ENCODE peak calls at places on chromosome 1, in nine cellular contexts. M, K, X, D, N, Q, P, F and G are unnamed samples. For H3K27me3, the result is how much of the 10 kb centered on the place peaks cover.

GRCh38 chr1:210294991-210295773 is 33.5 kb upstream of the HHAT start:
- DNase-seq in M (no peak), K (no peak), X (peak), D (no peak), N (no peak), Q (peak), P (peak), F (peak), G (peak)

GRCh38 chr1:38929476-38929875 is 12.2 kb downstream of the RHBDL2 start:
- DNase-seq in M (no peak), K (no peak), X (peak), D (no peak), N (no peak), Q (no peak), P (no peak), F (no peak), G (no peak)

GRCh38 chr1:106266786-106267185 is 789.7 kb upstream of the PRMT6 start:
- DNase-seq in M (no peak), K (no peak), X (no peak), D (no peak), N (no peak), Q (no peak), P (no peak), F (no peak), G (no peak)

GRCh38 chr1:164824542-164824941 is 265.6 kb downstream of the PBX1 start:
- DNase-seq in M (no peak), K (no peak), X (no peak), D (no peak), N (no peak), Q (no peak), P (no peak), F (no peak), G (no peak)

GRCh38 chr1:145993618-145994390 is 2.6 kb downstream of the TXNIP start:
- DNase-seq in M (no peak), K (no peak), X (no peak), D (peak), N (no peak), Q (peak), P (no peak), F (no peak), G (no peak)

GRCh38 chr1:199463521-199464127 is 563.9 kb upstream of the NR5A2 start:
- DNase-seq in M (no peak), K (peak), X (peak), D (peak), N (no peak), Q (no peak), P (no peak), F (no peak), G (no peak)

GRCh38 chr1:157700711-157701110 is at the start of gene FCRL3:
- DNase-seq in M (no peak), K (no peak), X (no peak), D (no peak), N (no peak), Q (no peak), P (no peak), F (no peak), G (no peak)

GRCh38 chr1:24202987-24203386 is 15.9 kb upstream of the IFNLR1 start:
- DNase-seq in M (no peak), K (no peak), X (no peak), D (no peak), N (no peak), Q (no peak), P (no peak), F (no peak), G (no peak)

GRCh38 chr1:241828576-241828975 is 19.4 kb upstream of the EXO1 start:
- DNase-seq in M (no peak), K (no peak), X (peak), D (no peak), N (no peak), Q (no peak), P (no peak), F (no peak), G (no peak)

GRCh38 chr1:117093091-117093534 is 28.4 kb downstream of the TRIM45 start:
- DNase-seq in M (no peak), K (no peak), X (peak), D (peak), N (no peak), Q (peak), P (no peak), F (peak), G (no peak)

GRCh38 chr1:227888404-227889046 is 59.2 kb downstream of the WNT9A start:
- DNase-seq in M (no peak), K (no peak), X (no peak), D (peak), N (peak), Q (peak), P (no peak), F (no peak), G (no peak)

GRCh38 chr1:109807398-109807795 is 43.7 kb upstream of the EPS8L3 start:
- DNase-seq in M (no peak), K (no peak), X (no peak), D (no peak), N (no peak), Q (no peak), P (no peak), F (no peak), G (no peak)

GRCh38 chr1:230902349-230902923 is 34.1 kb upstream of the C1orf198 start:
- DNase-seq in M (no peak), K (no peak), X (peak), D (no peak), N (no peak), Q (no peak), P (no peak), F (no peak), G (no peak)

DNA sequence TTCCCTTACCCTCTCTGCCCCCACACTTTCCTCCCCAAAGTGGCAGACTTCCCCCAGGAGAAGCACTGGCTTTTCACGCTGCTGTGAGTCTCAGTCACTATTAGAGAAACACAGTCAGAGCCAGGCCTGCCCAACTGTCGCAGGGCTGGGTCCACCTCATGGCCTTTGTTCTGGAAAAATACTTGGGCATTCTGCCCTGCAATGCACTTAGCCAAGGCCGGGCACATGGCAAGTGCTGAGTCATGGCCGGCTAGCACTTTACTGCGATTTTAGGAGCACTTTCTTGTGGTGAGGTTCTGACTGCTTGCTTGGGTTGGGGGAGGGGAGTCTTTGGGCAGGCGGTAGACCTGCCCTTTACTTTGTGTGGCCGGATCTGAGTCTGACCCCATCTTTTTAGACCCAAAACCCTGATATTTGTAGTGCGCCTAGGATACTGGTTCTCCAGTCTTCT is 7.7 kb downstream of the EPHX1 start:
- DNase-seq in M (peak), K (no peak), X (peak), D (peak), N (no peak), Q (peak), P (no peak), F (peak), G (peak)
- TF ChIP-seq POLR2AphosphoS5 in M (no peak), K (no peak), X (no peak), D (peak), N (peak), Q (peak), P (peak), F (peak), G (peak)

DNA sequence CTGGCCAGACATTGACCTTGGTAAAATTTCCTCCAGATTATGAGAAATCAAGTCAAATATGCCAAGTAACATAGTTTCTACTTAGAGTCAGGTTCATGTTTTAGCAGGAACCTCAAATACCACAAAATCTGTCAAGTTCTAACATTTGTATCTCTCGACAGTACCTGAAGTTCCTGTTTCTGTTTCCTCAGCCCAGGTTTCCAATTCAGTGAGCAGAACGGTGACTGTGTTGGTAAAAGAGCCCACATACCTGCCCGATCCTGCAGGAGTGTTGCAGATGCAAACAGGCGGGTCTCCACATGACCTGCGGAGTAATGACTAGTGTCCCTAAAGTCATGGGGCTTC is 57.9 kb upstream of the LGALS8 start:
- DNase-seq in M (no peak), K (peak), X (no peak), D (no peak), N (no peak), Q (no peak), P (no peak), F (no peak), G (peak)
- H3K27ac ChIP-seq in M (no peak), K (no peak), X (no peak), D (no peak), N (no peak), Q (no peak), P (no peak), F (no peak), G (no peak)

GRCh38 chr1:10787274-10787673 is 9.2 kb downstream of the CASZ1 start:
- DNase-seq in M (no peak), K (no peak), X (no peak), D (no peak), N (no peak), Q (no peak), P (no peak), F (no peak), G (no peak)
- H3K27me3 ChIP-seq in M (under half), K (under half), X (under half), D (under half), N (under half), Q (under half), P (half or more), F (under half), G (under half)

DNA sequence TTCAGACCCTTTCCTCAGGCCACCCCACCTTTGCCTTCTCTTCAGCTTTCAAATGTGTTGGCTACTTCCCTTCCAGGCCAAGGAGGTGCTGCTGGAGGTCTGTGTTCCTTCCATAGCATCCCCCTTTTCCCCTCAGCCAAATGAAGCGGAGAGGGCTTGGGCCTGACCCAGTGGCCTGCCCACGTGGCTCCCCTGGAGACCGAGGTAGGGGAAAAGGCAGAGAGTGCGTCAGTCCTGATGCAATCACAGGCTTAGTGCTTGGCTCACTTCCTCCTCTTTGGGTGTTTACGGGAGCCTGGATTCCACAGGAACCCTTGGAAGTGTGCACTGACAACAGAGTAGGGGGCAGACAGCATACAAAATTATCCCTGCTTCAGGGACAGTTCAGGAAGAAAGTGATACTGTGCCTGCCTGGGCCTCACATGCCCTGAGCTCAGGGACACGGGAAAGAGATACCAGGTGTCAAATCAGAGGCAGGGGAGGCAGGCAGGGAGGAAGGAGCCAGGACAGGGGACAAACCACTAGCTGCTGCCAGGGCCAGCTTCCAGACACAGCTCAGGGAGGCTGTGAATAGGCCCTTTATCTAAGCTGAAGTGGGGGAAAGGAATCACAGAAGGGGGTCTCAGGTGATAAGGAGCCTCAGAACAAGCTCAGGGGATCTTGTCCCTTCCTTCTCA is 16.6 kb upstream of the PTP4A2 start:
- DNase-seq in M (peak), K (no peak), X (no peak), D (peak), N (peak), Q (peak), P (peak), F (peak), G (peak)
- TF ChIP-seq POLR2AphosphoS5 in M (peak), K (no peak), X (no peak), D (peak), N (peak), Q (peak), P (peak), F (peak), G (peak)